ENCODE peak calls at places on chromosomes 12 and 14, in ten cellular contexts. One of them, this sample, is unnamed.

GRCh38 chr12:130634866-130635265 is 81.2 kb downstream of the RIMBP2 start:
- DNase-seq in AG08396: no peak
- DNase-seq in pons: no peak
- DNase-seq in AG08395: no peak
- DNase-seq in RWPE1: no peak
- DNase-seq in naive thymus-derived CD8-positive, alpha-beta T cell: no peak
- DNase-seq in CD4-positive, alpha-beta memory T cell: no peak
- DNase-seq in islet precursor cell: no peak
- DNase-seq in T-helper 1 cell: no peak
- DNase-seq in activated gamma-delta T cell: no peak
- DNase-seq in this sample: no peak

GRCh38 chr14:68249534-68250517 is 430.2 kb downstream of the RAD51B start:
- DNase-seq in AG08396: no peak
- DNase-seq in pons: no peak
- DNase-seq in AG08395: peak
- DNase-seq in RWPE1: no peak
- DNase-seq in naive thymus-derived CD8-positive, alpha-beta T cell: no peak
- DNase-seq in CD4-positive, alpha-beta memory T cell: no peak
- DNase-seq in islet precursor cell: peak
- DNase-seq in T-helper 1 cell: no peak
- DNase-seq in activated gamma-delta T cell: no peak
- DNase-seq in this sample: no peak

GRCh38 chr12:5204271-5204670 is 160.6 kb downstream of the KCNA5 start:
- DNase-seq in AG08396: no peak
- DNase-seq in pons: no peak
- DNase-seq in AG08395: no peak
- DNase-seq in RWPE1: no peak
- DNase-seq in naive thymus-derived CD8-positive, alpha-beta T cell: no peak
- DNase-seq in CD4-positive, alpha-beta memory T cell: no peak
- DNase-seq in islet precursor cell: no peak
- DNase-seq in T-helper 1 cell: no peak
- DNase-seq in activated gamma-delta T cell: no peak
- DNase-seq in this sample: no peak

GRCh38 chr12:1560704-1561103 is 33.7 kb downstream of the FBXL14 start:
- DNase-seq in AG08396: no peak
- DNase-seq in pons: no peak
- DNase-seq in AG08395: no peak
- DNase-seq in RWPE1: no peak
- DNase-seq in naive thymus-derived CD8-positive, alpha-beta T cell: no peak
- DNase-seq in CD4-positive, alpha-beta memory T cell: no peak
- DNase-seq in islet precursor cell: no peak
- DNase-seq in T-helper 1 cell: no peak
- DNase-seq in activated gamma-delta T cell: no peak
- DNase-seq in this sample: no peak

GRCh38 chr12:108099778-108100177 is 29.3 kb upstream of the WSCD2 start:
- DNase-seq in AG08396: no peak
- DNase-seq in pons: no peak
- DNase-seq in AG08395: no peak
- DNase-seq in RWPE1: no peak
- DNase-seq in naive thymus-derived CD8-positive, alpha-beta T cell: no peak
- DNase-seq in CD4-positive, alpha-beta memory T cell: no peak
- DNase-seq in islet precursor cell: no peak
- DNase-seq in T-helper 1 cell: no peak
- DNase-seq in activated gamma-delta T cell: no peak
- DNase-seq in this sample: no peak

GRCh38 chr14:35855886-35856481 is 29.8 kb downstream of the BRMS1L start:
- DNase-seq in AG08396: no peak
- DNase-seq in pons: no peak
- DNase-seq in AG08395: no peak
- DNase-seq in RWPE1: no peak
- DNase-seq in naive thymus-derived CD8-positive, alpha-beta T cell: no peak
- DNase-seq in CD4-positive, alpha-beta memory T cell: no peak
- DNase-seq in islet precursor cell: no peak
- DNase-seq in T-helper 1 cell: no peak
- DNase-seq in activated gamma-delta T cell: no peak
- DNase-seq in this sample: no peak

GRCh38 chr14:105377555-105378182 is 20.7 kb upstream of the TEX22 start:
- DNase-seq in AG08396: no peak
- DNase-seq in pons: no peak
- DNase-seq in AG08395: no peak
- DNase-seq in RWPE1: no peak
- DNase-seq in naive thymus-derived CD8-positive, alpha-beta T cell: no peak
- DNase-seq in CD4-positive, alpha-beta memory T cell: no peak
- DNase-seq in islet precursor cell: no peak
- DNase-seq in T-helper 1 cell: no peak
- DNase-seq in activated gamma-delta T cell: no peak
- DNase-seq in this sample: no peak

GRCh38 chr12:51391047-51391837 is at the start of gene GALNT6:
- DNase-seq in AG08396: peak
- DNase-seq in pons: no peak
- DNase-seq in AG08395: no peak
- DNase-seq in RWPE1: peak
- DNase-seq in naive thymus-derived CD8-positive, alpha-beta T cell: peak
- DNase-seq in CD4-positive, alpha-beta memory T cell: peak
- DNase-seq in islet precursor cell: peak
- DNase-seq in T-helper 1 cell: peak
- DNase-seq in activated gamma-delta T cell: peak
- DNase-seq in this sample: no peak

GRCh38 chr14:37985826-37986470 is 221.8 kb upstream of the SSTR1 start:
- DNase-seq in AG08396: peak
- DNase-seq in pons: peak
- DNase-seq in AG08395: peak
- DNase-seq in RWPE1: peak
- DNase-seq in naive thymus-derived CD8-positive, alpha-beta T cell: peak
- DNase-seq in CD4-positive, alpha-beta memory T cell: peak
- DNase-seq in islet precursor cell: peak
- DNase-seq in T-helper 1 cell: peak
- DNase-seq in activated gamma-delta T cell: no peak
- DNase-seq in this sample: no peak

GRCh38 chr12:115440438-115440837 is 756.5 kb upstream of the TBX3 start:
- DNase-seq in AG08396: peak
- DNase-seq in pons: no peak
- DNase-seq in AG08395: peak
- DNase-seq in RWPE1: peak
- DNase-seq in naive thymus-derived CD8-positive, alpha-beta T cell: no peak
- DNase-seq in CD4-positive, alpha-beta memory T cell: no peak
- DNase-seq in islet precursor cell: no peak
- DNase-seq in T-helper 1 cell: no peak
- DNase-seq in activated gamma-delta T cell: no peak
- DNase-seq in this sample: no peak

GRCh38 chr14:43116341-43116740 is 1390.7 kb downstream of the FSCB start:
- DNase-seq in AG08396: no peak
- DNase-seq in pons: no peak
- DNase-seq in AG08395: no peak
- DNase-seq in RWPE1: no peak
- DNase-seq in naive thymus-derived CD8-positive, alpha-beta T cell: no peak
- DNase-seq in CD4-positive, alpha-beta memory T cell: no peak
- DNase-seq in islet precursor cell: no peak
- DNase-seq in T-helper 1 cell: no peak
- DNase-seq in activated gamma-delta T cell: no peak
- DNase-seq in this sample: no peak

GRCh38 chr12:51721281-51721940 is 127.1 kb downstream of the FIGNL2 start:
- DNase-seq in AG08396: peak
- DNase-seq in pons: no peak
- DNase-seq in AG08395: no peak
- DNase-seq in RWPE1: no peak
- DNase-seq in naive thymus-derived CD8-positive, alpha-beta T cell: peak
- DNase-seq in CD4-positive, alpha-beta memory T cell: peak
- DNase-seq in islet precursor cell: peak
- DNase-seq in T-helper 1 cell: no peak
- DNase-seq in activated gamma-delta T cell: no peak
- DNase-seq in this sample: no peak

GRCh38 chr14:105859717-105860614 is 333.6 kb downstream of the TMEM121 start:
- DNase-seq in AG08396: no peak
- DNase-seq in pons: no peak
- DNase-seq in AG08395: no peak
- DNase-seq in RWPE1: no peak
- DNase-seq in naive thymus-derived CD8-positive, alpha-beta T cell: no peak
- DNase-seq in CD4-positive, alpha-beta memory T cell: peak
- DNase-seq in islet precursor cell: peak
- DNase-seq in T-helper 1 cell: peak
- DNase-seq in activated gamma-delta T cell: peak
- DNase-seq in this sample: no peak

GRCh38 chr12:116426391-116427136 is 132.6 kb upstream of the MAP1LC3B2 start:
- DNase-seq in AG08396: peak
- DNase-seq in pons: no peak
- DNase-seq in AG08395: peak
- DNase-seq in RWPE1: peak
- DNase-seq in naive thymus-derived CD8-positive, alpha-beta T cell: no peak
- DNase-seq in CD4-positive, alpha-beta memory T cell: no peak
- DNase-seq in islet precursor cell: peak
- DNase-seq in T-helper 1 cell: no peak
- DNase-seq in activated gamma-delta T cell: no peak
- DNase-seq in this sample: no peak

GRCh38 chr12:67394600-67394999 is 125.4 kb downstream of the CAND1 start:
- DNase-seq in AG08396: peak
- DNase-seq in pons: peak
- DNase-seq in AG08395: peak
- DNase-seq in RWPE1: peak
- DNase-seq in naive thymus-derived CD8-positive, alpha-beta T cell: no peak
- DNase-seq in CD4-positive, alpha-beta memory T cell: no peak
- DNase-seq in islet precursor cell: peak
- DNase-seq in T-helper 1 cell: no peak
- DNase-seq in activated gamma-delta T cell: no peak
- DNase-seq in this sample: no peak

GRCh38 chr12:131933387-131933786 is 4.3 kb downstream of the PUS1 start:
- DNase-seq in AG08396: no peak
- DNase-seq in pons: no peak
- DNase-seq in AG08395: no peak
- DNase-seq in RWPE1: no peak
- DNase-seq in naive thymus-derived CD8-positive, alpha-beta T cell: no peak
- DNase-seq in CD4-positive, alpha-beta memory T cell: no peak
- DNase-seq in islet precursor cell: no peak
- DNase-seq in T-helper 1 cell: no peak
- DNase-seq in activated gamma-delta T cell: no peak
- DNase-seq in this sample: no peak

GRCh38 chr12:123242083-123242904 is 9.1 kb downstream of the MTRFR start:
- DNase-seq in AG08396: no peak
- DNase-seq in pons: peak
- DNase-seq in AG08395: no peak
- DNase-seq in RWPE1: no peak
- DNase-seq in naive thymus-derived CD8-positive, alpha-beta T cell: no peak
- DNase-seq in CD4-positive, alpha-beta memory T cell: no peak
- DNase-seq in islet precursor cell: no peak
- DNase-seq in T-helper 1 cell: no peak
- DNase-seq in activated gamma-delta T cell: no peak
- DNase-seq in this sample: no peak

GRCh38 chr12:102474438-102475064 is 5.8 kb downstream of the IGF1 start:
- DNase-seq in AG08396: no peak
- DNase-seq in pons: no peak
- DNase-seq in AG08395: no peak
- DNase-seq in RWPE1: no peak
- DNase-seq in naive thymus-derived CD8-positive, alpha-beta T cell: no peak
- DNase-seq in CD4-positive, alpha-beta memory T cell: no peak
- DNase-seq in islet precursor cell: peak
- DNase-seq in T-helper 1 cell: no peak
- DNase-seq in activated gamma-delta T cell: no peak
- DNase-seq in this sample: no peak